ENCODE peak calls at places on chromosomes 11 and 22, in four cellular contexts. One of them, this sample, is unnamed.

GRCh38 chr11:10050561-10050960 is 243.5 kb downstream of the SBF2 start:
- DNase-seq in SK-N-MC: no peak
- DNase-seq in GM23248: peak
- DNase-seq in A673: no peak
- DNase-seq in this sample: peak

GRCh38 chr11:6319879-6320410 is 356 bp downstream of the CAVIN3 start:
- DNase-seq in SK-N-MC: no peak
- DNase-seq in GM23248: peak
- DNase-seq in A673: no peak
- DNase-seq in this sample: peak

GRCh38 chr22:19598054-19598855 is 74.0 kb upstream of the CLDN5 start:
- DNase-seq in SK-N-MC: no peak
- DNase-seq in A673: no peak
- DNase-seq in GM23248: peak
- DNase-seq in this sample: no peak

GRCh38 chr11:1439341-1439740 is 47.2 kb downstream of the MOB2 start:
- DNase-seq in A673: no peak
- DNase-seq in SK-N-MC: no peak
- DNase-seq in GM23248: no peak
- DNase-seq in this sample: no peak

GRCh38 chr11:130675456-130675855 is 227.0 kb downstream of the ADAMTS15 start:
- DNase-seq in GM23248: peak
- DNase-seq in A673: peak
- DNase-seq in SK-N-MC: no peak
- DNase-seq in this sample: no peak

GRCh38 chr22:35517769-35518530 is 22.7 kb upstream of the RASD2 start:
- DNase-seq in SK-N-MC: no peak
- DNase-seq in GM23248: peak
- DNase-seq in A673: no peak
- DNase-seq in this sample: no peak

GRCh38 chr11:36213050-36213840 is 76.0 kb downstream of the COMMD9 start:
- DNase-seq in SK-N-MC: no peak
- DNase-seq in A673: peak
- DNase-seq in GM23248: no peak
- DNase-seq in this sample: no peak

GRCh38 chr22:20664594-20664959 is 109.3 kb upstream of the SERPIND1 start:
- DNase-seq in A673: no peak
- DNase-seq in SK-N-MC: no peak
- DNase-seq in GM23248: no peak
- DNase-seq in this sample: no peak

GRCh38 chr11:128892866-128893565 is 1.9 kb downstream of the KCNJ5 start:
- DNase-seq in GM23248: no peak
- DNase-seq in SK-N-MC: no peak
- DNase-seq in A673: no peak
- DNase-seq in this sample: no peak

GRCh38 chr22:45290410-45290936 is 5.7 kb downstream of the UPK3A start:
- DNase-seq in GM23248: peak
- DNase-seq in A673: peak
- DNase-seq in SK-N-MC: no peak
- DNase-seq in this sample: no peak

GRCh38 chr11:69000831-69001245 is 12.2 kb downstream of the MRGPRF start:
- DNase-seq in GM23248: peak
- DNase-seq in SK-N-MC: no peak
- DNase-seq in A673: peak
- DNase-seq in this sample: peak

GRCh38 chr11:115269193-115269592 is 235.0 kb downstream of the CADM1 start:
- DNase-seq in A673: no peak
- DNase-seq in GM23248: no peak
- DNase-seq in SK-N-MC: no peak
- DNase-seq in this sample: no peak

GRCh38 chr11:134505125-134505524 is 93.1 kb upstream of the B3GAT1 start:
- DNase-seq in SK-N-MC: no peak
- DNase-seq in A673: no peak
- DNase-seq in GM23248: no peak
- DNase-seq in this sample: no peak

GRCh38 chr11:126424471-126425039 is 69.1 kb downstream of the ST3GAL4 start:
- DNase-seq in GM23248: no peak
- DNase-seq in A673: no peak
- DNase-seq in SK-N-MC: no peak
- DNase-seq in this sample: no peak

GRCh38 chr22:20449819-20450550 is 12.4 kb upstream of the SCARF2 start:
- DNase-seq in SK-N-MC: no peak
- DNase-seq in GM23248: no peak
- DNase-seq in A673: no peak
- DNase-seq in this sample: no peak

GRCh38 chr22:24521791-24522245 is 26.7 kb downstream of the UPB1 start:
- DNase-seq in SK-N-MC: no peak
- DNase-seq in A673: peak
- DNase-seq in GM23248: peak
- DNase-seq in this sample: peak

GRCh38 chr11:131907371-131907770 is 537.0 kb downstream of the NTM start:
- DNase-seq in A673: peak
- DNase-seq in GM23248: no peak
- DNase-seq in SK-N-MC: no peak
- DNase-seq in this sample: no peak

GRCh38 chr11:10778217-10778970 is 27.3 kb downstream of the CTR9 start:
- DNase-seq in SK-N-MC: no peak
- DNase-seq in GM23248: peak
- DNase-seq in A673: no peak
- DNase-seq in this sample: no peak

GRCh38 chr22:24553597-24554315 is 1.2 kb downstream of the GUCD1 start:
- DNase-seq in GM23248: peak
- DNase-seq in A673: no peak
- DNase-seq in SK-N-MC: no peak
- DNase-seq in this sample: no peak

GRCh38 chr11:105577645-105578044 is 32.2 kb upstream of the GRIA4 start:
- DNase-seq in SK-N-MC: no peak
- DNase-seq in A673: peak
- DNase-seq in GM23248: no peak
- DNase-seq in this sample: peak

GRCh38 chr22:44524806-44525205 is 26.8 kb upstream of the RTL6 start:
- DNase-seq in GM23248: no peak
- DNase-seq in SK-N-MC: no peak
- DNase-seq in A673: no peak
- DNase-seq in this sample: no peak

GRCh38 chr11:115707180-115707905 is 203.1 kb upstream of the CADM1 start:
- DNase-seq in GM23248: no peak
- DNase-seq in SK-N-MC: no peak
- DNase-seq in A673: no peak
- DNase-seq in this sample: no peak

GRCh38 chr11:22337571-22338464 is at the start of gene SLC17A6:
- DNase-seq in A673: peak
- DNase-seq in GM23248: peak
- DNase-seq in SK-N-MC: peak
- DNase-seq in this sample: peak

GRCh38 chr11:102724904-102725515 is at the start of gene MMP8:
- DNase-seq in SK-N-MC: no peak
- DNase-seq in A673: no peak
- DNase-seq in GM23248: peak
- DNase-seq in this sample: no peak

GRCh38 chr11:61700221-61700620 is 20.0 kb downstream of the DAGLA start:
- DNase-seq in GM23248: peak
- DNase-seq in SK-N-MC: no peak
- DNase-seq in A673: no peak
- DNase-seq in this sample: no peak

GRCh38 chr11:62012451-62013265 is 45.2 kb upstream of the FTH1 start:
- DNase-seq in GM23248: peak
- DNase-seq in SK-N-MC: no peak
- DNase-seq in A673: no peak
- DNase-seq in this sample: no peak

GRCh38 chr11:119357069-119357468 is 10.6 kb upstream of the MFRP start:
- DNase-seq in SK-N-MC: no peak
- DNase-seq in A673: no peak
- DNase-seq in GM23248: no peak
- DNase-seq in this sample: no peak
- H3K4me3 ChIP-seq in SK-N-MC: no peak
- H3K4me3 ChIP-seq in A673: peak
- H3K4me3 ChIP-seq in GM23248: peak
- H3K4me3 ChIP-seq in this sample: no peak

GRCh38 chr11:377883-378500 is 8.7 kb downstream of the B4GALNT4 start:
- DNase-seq in GM23248: no peak
- DNase-seq in SK-N-MC: no peak
- DNase-seq in A673: no peak
- DNase-seq in this sample: no peak
- TF ChIP-seq EZH2 in GM23248: no peak
- TF ChIP-seq EZH2 in SK-N-MC: no peak
- TF ChIP-seq EZH2 in A673: no peak
- TF ChIP-seq EZH2 in this sample: no peak

DNA sequence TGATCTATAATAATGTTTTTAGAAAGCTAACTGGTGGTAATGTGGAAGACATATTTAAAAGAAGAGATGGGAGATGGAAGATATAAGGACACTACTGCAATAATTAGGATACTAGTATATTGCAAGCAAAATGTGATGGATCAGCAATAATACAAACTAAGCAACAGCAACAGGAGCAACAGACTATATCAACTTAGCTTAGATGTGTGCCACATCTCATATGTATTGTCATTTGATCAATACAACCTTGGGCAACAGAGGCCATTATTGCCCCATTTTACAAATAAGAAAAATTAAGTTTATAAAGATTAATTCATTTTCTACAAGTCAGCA is 4.2 kb downstream of the FCHSD2 start:
- DNase-seq in SK-N-MC: no peak
- DNase-seq in GM23248: no peak
- DNase-seq in A673: no peak
- DNase-seq in this sample: no peak
- H3K4me3 ChIP-seq in SK-N-MC: no peak
- H3K4me3 ChIP-seq in GM23248: no peak
- H3K4me3 ChIP-seq in A673: no peak
- H3K4me3 ChIP-seq in this sample: no peak

DNA sequence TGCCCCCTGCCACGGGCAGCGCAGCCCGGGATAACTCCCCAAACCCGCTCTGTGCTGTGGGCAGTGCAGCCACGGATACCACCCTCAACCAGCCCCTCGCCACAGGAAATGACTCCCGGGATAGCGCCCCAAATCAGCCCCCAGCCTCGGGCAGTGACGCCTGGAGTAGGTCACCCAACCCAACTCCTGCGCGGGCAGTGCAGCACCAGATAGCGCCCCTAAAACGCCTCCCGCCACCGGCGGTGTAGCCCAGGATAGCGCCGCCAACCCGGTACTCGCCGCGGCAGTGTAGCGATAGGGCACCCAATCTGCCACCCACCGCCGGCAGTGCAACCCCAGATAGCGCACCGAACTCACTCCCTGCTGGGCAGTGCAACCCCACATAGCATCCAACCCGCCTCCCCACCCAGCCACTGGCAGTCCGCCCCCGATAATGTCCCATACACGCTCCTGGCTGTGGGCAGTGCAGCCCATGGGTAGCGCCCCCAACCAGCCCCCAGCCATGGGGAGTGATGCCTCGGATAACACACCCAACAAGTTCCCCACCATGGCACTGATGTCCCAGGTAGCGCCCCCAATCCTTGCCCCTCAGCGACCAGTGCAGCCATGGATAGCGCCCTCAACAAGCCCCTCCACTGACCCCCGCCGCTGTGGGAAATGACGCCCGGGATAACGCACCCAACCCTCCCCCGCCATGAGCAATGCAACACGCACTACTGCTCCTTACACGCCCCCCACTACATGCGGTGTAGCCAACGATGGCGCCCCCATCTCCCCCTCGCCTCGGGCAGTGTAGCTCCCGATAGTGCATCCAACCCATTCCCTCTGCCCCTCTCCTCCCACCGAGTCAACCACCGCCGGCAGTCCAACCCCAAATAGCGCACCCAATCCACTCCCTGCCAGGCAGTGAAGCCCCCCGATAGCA is 1.4 kb downstream of the RFPL2 start:
- DNase-seq in SK-N-MC: no peak
- DNase-seq in GM23248: no peak
- DNase-seq in A673: peak
- DNase-seq in this sample: no peak
- TF ChIP-seq EZH2 in SK-N-MC: no peak
- TF ChIP-seq EZH2 in GM23248: no peak
- TF ChIP-seq EZH2 in A673: peak
- TF ChIP-seq EZH2 in this sample: peak

GRCh38 chr22:17841836-17842235 is 67.6 kb upstream of the BID start:
- DNase-seq in GM23248: no peak
- DNase-seq in A673: no peak
- DNase-seq in SK-N-MC: no peak
- DNase-seq in this sample: no peak
- H3K4me3 ChIP-seq in GM23248: no peak
- H3K4me3 ChIP-seq in A673: no peak
- H3K4me3 ChIP-seq in SK-N-MC: no peak
- H3K4me3 ChIP-seq in this sample: no peak

GRCh38 chr22:48941903-48942625 is 885.6 kb downstream of the BRD1 start:
- DNase-seq in GM23248: no peak
- DNase-seq in A673: no peak
- DNase-seq in SK-N-MC: no peak
- DNase-seq in this sample: no peak

GRCh38 chr22:48940266-48940987 is 887.2 kb downstream of the BRD1 start:
- DNase-seq in SK-N-MC: no peak
- DNase-seq in GM23248: no peak
- DNase-seq in A673: no peak
- DNase-seq in this sample: no peak

GRCh38 chr22:48938741-48939140 is 888.9 kb downstream of the BRD1 start:
- DNase-seq in SK-N-MC: no peak
- DNase-seq in A673: no peak
- DNase-seq in GM23248: no peak
- DNase-seq in this sample: no peak

GRCh38 chr22:48940988-48941902 is 886.4 kb downstream of the BRD1 start:
- DNase-seq in SK-N-MC: no peak
- DNase-seq in GM23248: no peak
- DNase-seq in A673: no peak
- DNase-seq in this sample: no peak

DNA sequence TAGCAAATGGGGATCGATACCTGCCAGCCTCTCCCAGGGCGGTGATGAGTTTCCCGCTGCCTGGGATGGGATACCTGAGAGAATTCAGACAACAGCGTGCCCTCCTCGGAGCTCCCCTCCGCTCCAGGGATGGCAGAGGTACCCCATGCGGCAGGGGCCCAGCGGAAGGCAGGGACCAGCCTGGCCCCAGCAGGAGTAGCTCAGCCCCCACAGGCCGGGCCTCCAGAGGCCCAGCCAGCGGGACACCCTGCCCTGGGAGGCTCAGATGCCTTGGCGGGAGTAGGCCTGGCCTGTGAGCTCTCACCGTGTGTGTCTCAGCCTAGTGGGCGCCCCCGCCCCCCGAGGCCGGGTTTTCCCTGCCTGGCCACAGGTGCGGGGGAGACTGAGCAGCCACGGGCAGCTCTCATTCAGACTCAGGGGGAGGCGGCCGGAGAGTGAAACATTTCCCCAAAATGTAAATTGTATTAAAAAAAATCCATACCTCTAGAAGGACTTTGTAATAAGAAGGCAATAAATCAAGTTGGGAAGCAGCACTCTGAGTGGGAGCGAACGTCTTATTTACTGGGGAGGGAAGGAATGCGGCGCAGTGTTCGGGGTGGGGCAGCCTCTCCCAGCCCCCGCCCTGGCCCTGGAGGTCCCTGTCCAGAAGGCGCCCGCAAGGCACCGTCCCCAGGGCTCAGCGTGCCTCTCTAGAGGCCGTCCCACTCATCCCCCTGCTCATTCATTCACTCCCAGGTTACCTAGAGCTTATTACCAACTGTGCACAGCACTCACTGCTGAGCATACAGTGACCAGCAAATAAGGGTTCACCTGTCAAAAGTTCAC is 888.0 kb downstream of the BRD1 start:
- DNase-seq in SK-N-MC: no peak
- DNase-seq in A673: no peak
- DNase-seq in GM23248: no peak
- DNase-seq in this sample: no peak
- TF ChIP-seq EZH2 in SK-N-MC: no peak
- TF ChIP-seq EZH2 in A673: no peak
- TF ChIP-seq EZH2 in GM23248: no peak
- TF ChIP-seq EZH2 in this sample: no peak